ENCODE peak calls at places on chromosomes 12 and 14, in four cellular contexts. P is sigmoid colon, J is stomach, V is A549. Y is an unnamed sample. For H3K4me1, the result is how much of the 10 kb centered on the place peaks cover.

GRCh38 chr14:71403673-71404072 is 496.4 kb downstream of the PCNX1 start:
- DNase-seq in P (no peak), J (no peak), V (no peak), Y (no peak)

GRCh38 chr12:117100251-117100650 is 1.0 kb upstream of the TESC start:
- DNase-seq in P (peak), J (no peak), V (peak), Y (no peak)

GRCh38 chr12:116996648-116997047 is 85.9 kb downstream of the FBXW8 start:
- DNase-seq in P (no peak), J (no peak), V (no peak), Y (no peak)

GRCh38 chr14:47208434-47208833 is 467.0 kb downstream of the MDGA2 start:
- DNase-seq in P (no peak), J (no peak), V (no peak), Y (no peak)

GRCh38 chr14:78764240-78764639 is 594.1 kb downstream of the NRXN3 start:
- DNase-seq in P (no peak), J (no peak), V (no peak), Y (no peak)

GRCh38 chr14:66234411-66234810 is 251.8 kb upstream of the CCDC196 start:
- DNase-seq in P (no peak), J (no peak), V (no peak), Y (no peak)

GRCh38 chr12:47304161-47304560 is 224.4 kb upstream of the AMIGO2 start:
- DNase-seq in P (no peak), J (no peak), V (no peak), Y (no peak)

GRCh38 chr14:87286826-87287225 is 706.2 kb downstream of the GALC start:
- DNase-seq in P (no peak), J (no peak), V (no peak), Y (no peak)

GRCh38 chr14:55955175-55955574 is 163.0 kb upstream of the PELI2 start:
- DNase-seq in P (no peak), J (no peak), V (no peak), Y (no peak)

GRCh38 chr14:34214961-34215360 is 247.1 kb downstream of the SPTSSA start:
- DNase-seq in P (no peak), J (no peak), V (no peak), Y (no peak)

GRCh38 chr14:60304509-60304908 is 55.5 kb downstream of the PPM1A start:
- DNase-seq in P (no peak), J (no peak), V (no peak), Y (no peak)

GRCh38 chr14:57266060-57266459 is 2.6 kb downstream of the EXOC5 start:
- DNase-seq in P (no peak), J (no peak), V (no peak), Y (no peak)

GRCh38 chr12:11085419-11085818 is 6.7 kb downstream of the TAS2R43 start:
- DNase-seq in P (no peak), J (no peak), V (no peak), Y (no peak)
- TF ChIP-seq EP300 in P (no peak), J (no peak), V (no peak), Y (no peak)

GRCh38 chr12:105218434-105218833 is 17.5 kb downstream of the APPL2 start:
- DNase-seq in P (no peak), J (no peak), V (no peak), Y (no peak)
- H3K4me1 ChIP-seq in P (under half), J (under half), V (under half), Y (under half)

GRCh38 chr14:88985654-88986053 is 161.2 kb downstream of the TTC8 start:
- DNase-seq in P (no peak), J (no peak), V (no peak), Y (no peak)

GRCh38 chr14:88987516-88987915 is 163.1 kb downstream of the TTC8 start:
- DNase-seq in P (no peak), J (no peak), V (no peak), Y (no peak)

GRCh38 chr14:88986146-88986841 is 161.8 kb downstream of the TTC8 start:
- DNase-seq in P (no peak), J (no peak), V (no peak), Y (no peak)

GRCh38 chr14:88981948-88982347 is 157.5 kb downstream of the TTC8 start:
- DNase-seq in P (no peak), J (no peak), V (no peak), Y (no peak)

GRCh38 chr14:88983755-88984154 is 159.3 kb downstream of the TTC8 start:
- DNase-seq in P (no peak), J (no peak), V (peak), Y (no peak)
- TF ChIP-seq EP300 in P (no peak), J (no peak), V (no peak), Y (no peak)

DNA sequence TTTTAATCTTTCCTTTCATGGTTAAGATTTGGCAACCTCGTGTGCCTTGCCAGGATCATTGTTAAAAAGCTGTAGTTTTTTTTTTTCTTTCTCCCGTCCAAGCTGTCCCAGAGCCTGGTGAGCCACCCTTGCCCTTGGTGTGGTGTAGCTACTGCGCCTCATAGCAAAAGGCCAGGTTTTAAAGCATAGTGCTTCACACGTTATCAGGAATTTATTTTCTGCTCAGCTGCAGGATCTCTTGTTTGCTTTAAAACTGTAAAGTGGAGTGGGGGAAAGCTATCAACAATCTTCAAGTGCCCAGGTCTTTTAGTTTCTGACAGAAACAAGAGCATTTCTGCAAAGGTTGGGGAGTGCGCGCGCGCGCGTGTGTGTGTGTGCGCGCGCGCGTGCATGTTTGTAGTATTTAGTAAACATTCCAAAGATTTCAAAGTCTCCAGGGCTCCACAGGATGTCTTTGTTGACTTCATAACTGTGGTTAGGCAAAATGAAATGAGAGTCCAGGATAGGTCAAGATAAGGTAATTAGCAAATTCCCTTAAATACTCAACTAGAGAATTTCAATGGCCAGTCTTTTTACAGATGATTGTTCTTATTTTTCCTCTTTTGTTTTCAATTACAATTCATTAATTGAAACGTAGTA is 45.5 kb downstream of the EML1 start:
- DNase-seq in P (no peak), J (no peak), V (no peak), Y (peak)
- H3K4me1 ChIP-seq in P (under half), J (under half), V (under half), Y (under half)

DNA sequence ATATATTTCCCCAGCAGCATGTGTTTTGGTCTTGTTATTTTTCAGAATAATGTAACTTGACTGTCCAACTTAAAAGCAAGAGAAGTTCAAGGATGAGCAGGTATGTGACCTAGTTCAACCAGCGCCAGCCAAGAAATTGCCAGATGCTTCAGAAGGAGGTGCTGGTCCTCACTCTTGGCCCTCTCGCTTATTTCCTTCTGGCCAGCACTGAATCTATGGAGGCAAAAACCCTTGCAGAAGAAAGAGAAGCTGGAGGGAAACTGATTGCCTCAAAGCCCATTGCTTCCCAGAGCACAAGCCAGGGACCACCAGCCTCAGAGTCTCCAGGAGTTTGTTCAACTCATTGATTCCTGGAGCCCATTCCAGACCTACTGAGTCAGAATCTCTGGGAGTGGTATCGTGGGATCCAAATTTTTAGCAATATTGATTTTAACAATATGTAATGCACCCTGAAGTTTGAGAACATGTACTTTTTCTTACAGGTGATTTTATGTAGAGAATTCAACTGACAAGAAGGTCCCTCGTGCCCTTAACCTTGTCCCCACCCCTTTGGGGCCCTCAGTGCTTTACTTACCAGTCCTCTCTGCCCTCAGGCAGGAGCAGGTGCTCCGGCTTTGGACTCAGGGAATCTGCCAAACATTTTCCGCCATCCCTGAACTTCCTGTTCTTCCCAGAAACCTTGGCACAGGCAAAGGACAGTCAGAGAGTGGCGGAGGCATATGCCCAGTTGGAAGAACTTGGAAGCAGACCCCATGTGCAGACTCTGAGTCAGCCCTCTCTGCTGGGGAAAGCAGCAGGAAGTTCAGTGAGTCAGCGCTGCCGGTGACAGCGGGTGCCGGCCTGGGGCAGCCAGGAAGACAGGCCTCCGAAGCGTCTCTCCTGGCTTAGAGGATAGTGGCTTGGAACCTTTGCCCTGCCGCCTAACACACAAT is 10.3 kb downstream of the BEST3 start:
- DNase-seq in P (no peak), J (peak), V (peak), Y (no peak)
- TF ChIP-seq EP300 in P (no peak), J (no peak), V (no peak), Y (no peak)

GRCh38 chr12:106106129-106106566 is 32.6 kb downstream of the NUAK1 start:
- DNase-seq in P (no peak), J (no peak), V (no peak), Y (no peak)

GRCh38 chr12:106109168-106109910 is 29.4 kb downstream of the NUAK1 start:
- DNase-seq in P (no peak), J (no peak), V (no peak), Y (no peak)

GRCh38 chr12:106106892-106107291 is 31.9 kb downstream of the NUAK1 start:
- DNase-seq in P (no peak), J (no peak), V (no peak), Y (no peak)

GRCh38 chr12:106108187-106108816 is 30.5 kb downstream of the NUAK1 start:
- DNase-seq in P (peak), J (no peak), V (no peak), Y (no peak)

GRCh38 chr12:106107566-106107965 is 31.2 kb downstream of the NUAK1 start:
- DNase-seq in P (peak), J (no peak), V (no peak), Y (no peak)
- H3K4me1 ChIP-seq in P (under half), J (under half), V (half or more), Y (under half)

DNA sequence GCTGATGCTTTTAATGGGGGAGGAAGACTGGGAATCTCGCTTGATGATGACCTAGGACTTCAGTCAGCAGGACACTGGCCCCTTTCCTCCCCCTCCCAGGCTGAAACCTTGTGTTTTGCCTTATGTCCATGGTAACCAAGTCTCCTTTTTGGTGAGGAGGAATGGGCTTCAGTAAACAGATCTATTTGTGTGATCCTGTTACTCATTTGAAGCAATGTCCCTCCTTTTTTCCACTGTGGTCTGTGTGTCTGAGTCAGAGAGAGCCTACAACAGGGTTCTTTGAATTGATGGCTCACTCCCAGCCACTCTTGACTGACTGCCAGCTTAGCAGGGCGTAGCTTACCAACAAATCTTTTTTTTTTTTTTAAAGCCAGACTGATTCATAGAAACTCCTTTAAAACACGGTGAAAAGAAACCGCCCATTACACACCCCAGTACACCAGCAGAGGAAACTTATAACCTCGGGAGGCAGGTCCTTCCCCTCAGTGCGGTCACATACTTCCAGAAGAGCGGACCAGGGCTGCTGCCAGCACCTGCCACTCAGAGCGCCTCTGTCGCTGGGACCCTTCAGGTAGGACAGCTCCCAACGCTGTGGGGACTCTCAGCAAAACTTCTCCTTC is at the start of gene EMP1:
- DNase-seq in P (peak), J (peak), V (peak), Y (peak)
- TF ChIP-seq EP300 in P (no peak), J (no peak), V (no peak), Y (no peak)

GRCh38 chr12:75452675-75453330 is 27.8 kb upstream of the GLIPR1 start:
- DNase-seq in P (no peak), J (no peak), V (peak), Y (no peak)
- H3K4me1 ChIP-seq in P (under half), J (under half), V (under half), Y (under half)

GRCh38 chr12:8064131-8064530 is 2.0 kb downstream of the C3AR1 start:
- DNase-seq in P (no peak), J (no peak), V (no peak), Y (no peak)

DNA sequence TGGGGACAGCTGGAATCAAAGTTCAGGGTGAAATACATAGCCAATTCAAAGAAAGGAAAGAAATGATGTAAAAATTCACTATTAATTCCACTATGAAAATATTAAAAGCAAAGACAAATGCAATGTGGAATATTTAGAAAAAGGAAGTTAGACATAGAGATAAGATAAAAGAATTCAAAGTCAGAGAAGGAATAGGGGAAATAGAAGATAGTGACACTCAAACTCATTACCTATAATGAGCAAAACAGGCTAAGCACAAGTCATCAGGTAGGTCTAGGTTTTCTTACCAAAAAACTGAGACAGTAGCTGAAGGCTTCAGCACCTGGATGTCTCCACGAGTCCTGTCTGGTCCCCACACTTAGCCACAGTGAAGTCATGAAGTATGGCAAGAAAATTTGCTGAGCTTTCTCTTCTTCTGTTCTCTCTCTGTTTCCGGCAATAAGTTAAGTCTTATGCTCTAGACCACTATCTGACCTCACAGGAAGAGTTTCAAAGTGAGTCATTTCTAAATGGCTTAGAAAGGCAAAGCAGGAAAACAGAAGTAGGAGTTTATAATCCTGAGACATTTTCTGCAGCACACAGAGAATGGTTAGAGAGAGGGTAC is at the start of gene C3AR1:
- DNase-seq in P (no peak), J (no peak), V (no peak), Y (no peak)
- TF ChIP-seq EP300 in P (no peak), J (no peak), V (no peak), Y (no peak)